ENCODE peak calls at places on chromosomes 13 and 19, in four cellular contexts. Z is suprapubic skin, X is breast epithelium, B is upper lobe of left lung. O is an unnamed sample.

GRCh38 chr19:1254530-1255185 is 6.3 kb downstream of the MIDN start:
- DNase-seq in B (no peak), X (no peak), Z (no peak), O (no peak)

GRCh38 chr19:13022859-13023636 is 27.8 kb downstream of the NFIX start:
- DNase-seq in X (peak; percentile 91), B (peak; percentile 83), Z (peak; percentile 95), O (peak; percentile 68)

GRCh38 chr13:111006508-111007031 is 91.7 kb upstream of the ANKRD10 start:
- DNase-seq in Z (no peak), B (peak; percentile 76), X (no peak), O (no peak)

GRCh38 chr19:46732172-46732938 is 13.5 kb upstream of the FKRP start:
- DNase-seq in B (no peak), X (no peak), Z (no peak), O (no peak)

GRCh38 chr19:28341810-28342350 is 871.1 kb downstream of the UQCRFS1 start:
- DNase-seq in B (no peak), X (no peak), Z (no peak), O (no peak)

GRCh38 chr13:113489549-113490495 is 689 bp downstream of the DCUN1D2 start:
- DNase-seq in X (no peak), B (peak; percentile 35), Z (no peak), O (peak; percentile 38)

GRCh38 chr19:49977846-49978245 is 16.9 kb upstream of the SIGLEC11 start:
- DNase-seq in X (no peak), B (no peak), Z (no peak), O (no peak)

GRCh38 chr13:33556828-33557227 is 261.1 kb upstream of the RFC3 start:
- DNase-seq in Z (no peak), B (no peak), X (no peak), O (no peak)

GRCh38 chr19:6402834-6403608 is 10.1 kb upstream of the GTF2F1 start:
- DNase-seq in B (no peak), X (no peak), Z (no peak), O (no peak)

GRCh38 chr13:108357228-108357627 is 87.7 kb downstream of the TNFSF13B start:
- DNase-seq in X (no peak), Z (no peak), B (no peak), O (no peak)

GRCh38 chr13:23741879-23742510 is 147.2 kb downstream of the MIPEP start:
- DNase-seq in B (no peak), Z (no peak), X (no peak), O (no peak)

GRCh38 chr13:45941261-45941660 is 89.7 kb upstream of the SIAH3 start:
- DNase-seq in Z (no peak), X (no peak), B (no peak), O (no peak)

GRCh38 chr13:59494560-59494970 is 669.2 kb downstream of the DIAPH3 start:
- DNase-seq in B (no peak), X (no peak), Z (no peak), O (no peak)

GRCh38 chr19:55112246-55112780 is 5.1 kb downstream of the PPP1R12C start:
- DNase-seq in X (no peak), Z (no peak), B (no peak), O (no peak)

GRCh38 chr13:114115191-114115671 is 17.2 kb downstream of the RASA3 start:
- DNase-seq in Z (peak; percentile 79), X (peak; percentile 48), B (peak; percentile 70), O (peak; percentile 29)

GRCh38 chr19:1104452-1105216 is 840 bp downstream of the GPX4 start:
- DNase-seq in B (peak; percentile 85), X (peak; percentile 73), Z (no peak), O (peak; percentile 69)

GRCh38 chr13:40983725-40984669 is 35.1 kb downstream of the ELF1 start:
- DNase-seq in Z (no peak), B (no peak), X (no peak), O (no peak)

GRCh38 chr19:35090795-35091214 is 24.8 kb upstream of the FXYD3 start:
- DNase-seq in B (no peak), X (no peak), Z (no peak), O (peak; percentile 61)

GRCh38 chr19:39024875-39025641 is 7.3 kb downstream of the FBXO27 start:
- DNase-seq in B (no peak), Z (no peak), X (no peak), O (no peak)

GRCh38 chr19:43625918-43626579 is 6.6 kb upstream of the ZNF428 start:
- DNase-seq in X (no peak), B (no peak), Z (no peak), O (no peak)

GRCh38 chr19:53172892-53173291 is 14.0 kb upstream of the ZNF347 start:
- DNase-seq in Z (no peak), X (no peak), B (no peak), O (no peak)

GRCh38 chr13:66069570-66069969 is 1160.6 kb downstream of the PCDH9 start:
- DNase-seq in Z (no peak), B (no peak), X (no peak), O (no peak)

GRCh38 chr13:106384516-106384915 is 150.9 kb downstream of the EFNB2 start:
- DNase-seq in X (no peak), B (no peak), Z (no peak), O (no peak)

GRCh38 chr13:96003304-96003703 is 49.9 kb downstream of the UGGT2 start:
- DNase-seq in B (no peak), Z (no peak), X (no peak), O (no peak)

GRCh38 chr13:40096357-40096911 is 441.0 kb downstream of the COG6 start:
- DNase-seq in B (no peak), X (no peak), Z (no peak), O (no peak)

GRCh38 chr19:7292950-7293794 is 1.0 kb downstream of the INSR start:
- DNase-seq in Z (peak; percentile 80), B (peak; percentile 35), X (peak; percentile 58), O (peak; percentile 41)

GRCh38 chr19:49824662-49825061 is 6.6 kb downstream of the MED25 start:
- DNase-seq in X (no peak), Z (no peak), B (no peak), O (no peak)

GRCh38 chr19:18646535-18647370 is 9.9 kb downstream of the KLHL26 start:
- DNase-seq in X (no peak), Z (no peak), B (no peak), O (no peak)
- TF ChIP-seq POLR2AphosphoS5 in X (no peak), Z (no peak), B (no peak), O (no peak)

GRCh38 chr13:19864018-19864338 is 529 bp upstream of the ZMYM5 start:
- DNase-seq in B (peak; percentile 47), X (peak; percentile 62), Z (peak; percentile 88), O (peak; percentile 63)

GRCh38 chr13:19862511-19863313 is 737 bp downstream of the ZMYM5 start:
- DNase-seq in X (no peak), Z (no peak), B (peak; percentile 36), O (peak; percentile 29)

GRCh38 chr13:19863323-19864017 is at the start of gene ZMYM5:
- DNase-seq in X (peak; percentile 97), B (peak; percentile 99), Z (peak; percentile 98), O (peak; percentile 98)

GRCh38 chr13:19860884-19861655 is 2.4 kb downstream of the ZMYM5 start:
- DNase-seq in Z (no peak), X (no peak), B (peak; percentile 36), O (no peak)

DNA sequence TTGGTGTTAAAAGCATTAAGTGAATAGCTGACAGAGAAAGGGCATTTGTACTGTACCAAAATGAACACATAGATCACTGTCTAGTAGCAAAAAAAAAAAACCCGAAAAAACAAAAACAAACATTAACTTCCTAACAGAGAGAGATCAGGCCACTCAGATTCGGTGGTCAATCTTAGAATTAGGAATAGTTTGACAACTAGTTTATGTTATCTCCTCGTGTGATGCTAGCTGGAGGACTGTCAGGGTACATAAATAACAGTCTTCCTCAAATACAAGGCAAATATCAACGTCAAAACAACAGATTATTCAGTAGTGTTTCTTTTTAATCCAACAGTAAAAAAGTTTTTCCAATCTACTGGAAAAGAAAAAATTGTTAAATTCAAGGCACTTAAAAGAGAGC is 1.7 kb downstream of the ZMYM5 start:
- DNase-seq in Z (no peak), X (no peak), B (no peak), O (no peak)
- H3K4me3 ChIP-seq in Z (peak overlapping the region; percentile 67), X (peak overlapping the region; percentile 82), B (no peak overlapping the region), O (peak overlapping the region; percentile 85)

DNA sequence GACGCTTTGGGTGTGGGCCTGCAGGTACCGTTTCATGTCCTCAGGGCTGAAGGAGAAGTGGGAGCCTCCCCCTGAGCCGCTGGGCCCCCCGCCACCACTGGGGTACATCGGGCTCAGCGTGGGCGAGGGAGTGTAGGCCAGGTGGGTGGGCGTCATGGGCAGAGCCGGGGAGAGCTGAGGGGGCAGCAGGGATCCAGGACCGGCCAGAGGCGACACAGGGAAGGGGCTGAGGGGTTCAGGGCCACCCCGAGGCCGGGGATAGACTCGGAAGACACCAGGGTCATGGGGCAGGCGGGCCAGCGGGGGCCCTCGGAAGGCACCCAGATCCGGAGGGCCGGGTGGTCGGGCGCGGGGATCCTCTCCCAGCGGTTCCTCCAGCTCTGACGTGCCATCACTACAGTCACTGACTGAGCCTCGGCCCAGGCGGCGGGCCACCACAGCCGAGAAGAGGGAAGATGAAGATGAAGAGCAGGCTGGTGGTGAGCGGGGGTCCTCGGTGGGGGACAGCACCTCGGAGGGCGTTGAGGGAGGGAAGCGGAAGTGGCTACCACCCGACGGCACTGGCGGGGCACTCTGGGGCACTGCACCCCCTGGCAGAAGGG is 5.7 kb downstream of the ERF start:
- DNase-seq in X (no peak), Z (no peak), B (no peak), O (no peak)
- TF ChIP-seq POLR2AphosphoS5 in X (no peak), Z (no peak), B (no peak), O (no peak)

DNA sequence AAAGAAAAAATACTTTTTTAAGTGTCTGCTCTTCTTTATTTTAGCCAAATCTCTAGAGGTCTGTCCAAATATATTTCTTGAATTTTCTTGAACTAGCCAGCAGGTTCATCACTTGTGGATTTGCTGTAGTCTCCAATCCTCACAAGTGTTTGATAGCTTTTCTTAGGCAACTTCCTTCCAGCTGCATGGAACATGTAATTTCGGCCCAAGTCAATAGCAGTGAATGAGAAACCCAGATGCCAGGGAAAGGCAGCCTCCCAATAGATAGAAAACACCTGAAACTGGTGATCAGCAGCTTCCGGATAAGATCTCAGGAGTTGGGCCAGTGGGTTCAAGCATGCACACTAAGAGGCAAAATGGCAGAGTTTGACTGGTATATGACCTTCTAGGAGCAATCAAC is 15.5 kb upstream of the RNASEH2B start:
- DNase-seq in Z (no peak), B (no peak), X (no peak), O (no peak)
- H3K4me3 ChIP-seq in Z (no peak overlapping the region), B (no peak overlapping the region), X (no peak overlapping the region), O (no peak overlapping the region)

DNA sequence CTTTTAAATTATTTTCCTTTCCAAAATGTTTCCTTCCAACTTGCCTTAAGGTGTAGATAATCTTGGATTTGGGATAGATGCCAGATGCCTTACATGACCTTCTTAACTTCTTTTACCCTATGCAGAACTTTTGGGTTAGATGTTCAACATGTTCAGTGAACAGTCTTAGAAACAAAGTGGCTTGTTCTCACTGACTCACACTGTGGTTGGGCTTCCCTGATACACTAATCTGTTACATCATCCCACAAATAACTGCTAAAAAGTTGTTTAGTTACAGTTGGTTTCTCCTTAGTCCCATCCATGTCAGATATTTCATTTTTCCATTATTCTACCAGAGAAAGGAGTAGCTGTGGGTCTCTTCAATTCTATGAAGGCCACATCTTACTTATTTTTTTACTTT is 2638.2 kb downstream of the PCDH9 start:
- DNase-seq in X (no peak), Z (no peak), B (no peak), O (no peak)
- TF ChIP-seq POLR2AphosphoS5 in X (no peak), Z (no peak), B (no peak), O (no peak)